ENCODE peak calls at places on chromosomes 2 and 18, in seven cellular contexts. One of them, this sample, is unnamed.
A peak's percentile ranks its signal among the peaks of the same experiment; 100 is the strongest.

GRCh38 chr2:24354899-24355298 is 5.4 kb downstream of the ITSN2 start:
- DNase-seq in ovary: no peak
- DNase-seq in CD8-positive, alpha-beta memory T cell: no peak
- DNase-seq in adrenal gland: no peak
- DNase-seq in mesendoderm: no peak
- DNase-seq in DND-41: no peak
- DNase-seq in tibial artery: no peak
- DNase-seq in this sample: no peak

GRCh38 chr2:60303685-60304084 is 249.8 kb downstream of the BCL11A start:
- DNase-seq in DND-41: no peak
- DNase-seq in ovary: no peak
- DNase-seq in tibial artery: no peak
- DNase-seq in mesendoderm: no peak
- DNase-seq in adrenal gland: no peak
- DNase-seq in CD8-positive, alpha-beta memory T cell: no peak
- DNase-seq in this sample: no peak

GRCh38 chr2:9336534-9337354 is 86.6 kb downstream of the ITGB1BP1 start:
- DNase-seq in tibial artery: no peak
- DNase-seq in mesendoderm: no peak
- DNase-seq in adrenal gland: peak; percentile 60
- DNase-seq in CD8-positive, alpha-beta memory T cell: no peak
- DNase-seq in ovary: no peak
- DNase-seq in DND-41: peak; percentile 34
- DNase-seq in this sample: no peak

GRCh38 chr18:76821875-76822509 is 365 bp upstream of the ZNF236 start:
- DNase-seq in mesendoderm: peak; percentile 48
- DNase-seq in CD8-positive, alpha-beta memory T cell: peak; percentile 71
- DNase-seq in tibial artery: peak; percentile 47
- DNase-seq in ovary: peak; percentile 80
- DNase-seq in adrenal gland: peak; percentile 72
- DNase-seq in DND-41: peak; percentile 67
- DNase-seq in this sample: peak; percentile 76

GRCh38 chr2:235666240-235666781 is 172.5 kb downstream of the AGAP1 start:
- DNase-seq in mesendoderm: peak; percentile 93
- DNase-seq in adrenal gland: no peak
- DNase-seq in DND-41: peak; percentile 64
- DNase-seq in CD8-positive, alpha-beta memory T cell: peak; percentile 43
- DNase-seq in tibial artery: no peak
- DNase-seq in ovary: no peak
- DNase-seq in this sample: no peak

GRCh38 chr18:47986724-47987455 is 56.4 kb upstream of the SMAD2 start:
- DNase-seq in adrenal gland: no peak
- DNase-seq in tibial artery: no peak
- DNase-seq in CD8-positive, alpha-beta memory T cell: no peak
- DNase-seq in mesendoderm: no peak
- DNase-seq in ovary: no peak
- DNase-seq in DND-41: no peak
- DNase-seq in this sample: no peak

GRCh38 chr2:226850024-226850423 is 14.2 kb downstream of the RHBDD1 start:
- DNase-seq in adrenal gland: no peak
- DNase-seq in DND-41: no peak
- DNase-seq in ovary: no peak
- DNase-seq in tibial artery: no peak
- DNase-seq in mesendoderm: no peak
- DNase-seq in CD8-positive, alpha-beta memory T cell: no peak
- DNase-seq in this sample: no peak

GRCh38 chr2:210477496-210477895 is 937 bp upstream of the LANCL1 start:
- DNase-seq in tibial artery: no peak
- DNase-seq in DND-41: peak; percentile 55
- DNase-seq in CD8-positive, alpha-beta memory T cell: no peak
- DNase-seq in mesendoderm: peak; percentile 83
- DNase-seq in adrenal gland: no peak
- DNase-seq in ovary: peak; percentile 36
- DNase-seq in this sample: no peak

GRCh38 chr2:20221169-20221938 is 3.6 kb downstream of the SDC1 start:
- DNase-seq in tibial artery: no peak
- DNase-seq in DND-41: no peak
- DNase-seq in mesendoderm: peak; percentile 67
- DNase-seq in ovary: no peak
- DNase-seq in CD8-positive, alpha-beta memory T cell: no peak
- DNase-seq in adrenal gland: no peak
- DNase-seq in this sample: no peak

GRCh38 chr2:29691386-29691950 is 229.9 kb downstream of the ALK start:
- DNase-seq in adrenal gland: no peak
- DNase-seq in CD8-positive, alpha-beta memory T cell: no peak
- DNase-seq in ovary: no peak
- DNase-seq in DND-41: no peak
- DNase-seq in tibial artery: no peak
- DNase-seq in mesendoderm: no peak
- DNase-seq in this sample: no peak

GRCh38 chr2:79993144-79993543 is 311.4 kb downstream of the LRRTM1 start:
- DNase-seq in DND-41: peak; percentile 75
- DNase-seq in adrenal gland: no peak
- DNase-seq in ovary: no peak
- DNase-seq in mesendoderm: no peak
- DNase-seq in CD8-positive, alpha-beta memory T cell: no peak
- DNase-seq in tibial artery: no peak
- DNase-seq in this sample: no peak

GRCh38 chr2:133286326-133286922 is 281.8 kb downstream of the NCKAP5 start:
- DNase-seq in DND-41: no peak
- DNase-seq in mesendoderm: peak; percentile 4
- DNase-seq in ovary: no peak
- DNase-seq in adrenal gland: no peak
- DNase-seq in CD8-positive, alpha-beta memory T cell: no peak
- DNase-seq in tibial artery: no peak
- DNase-seq in this sample: no peak

GRCh38 chr2:32910883-32911598 is 35.7 kb upstream of the LTBP1 start:
- DNase-seq in CD8-positive, alpha-beta memory T cell: no peak
- DNase-seq in DND-41: peak; percentile 7
- DNase-seq in adrenal gland: no peak
- DNase-seq in tibial artery: no peak
- DNase-seq in ovary: no peak
- DNase-seq in mesendoderm: no peak
- DNase-seq in this sample: no peak

DNA sequence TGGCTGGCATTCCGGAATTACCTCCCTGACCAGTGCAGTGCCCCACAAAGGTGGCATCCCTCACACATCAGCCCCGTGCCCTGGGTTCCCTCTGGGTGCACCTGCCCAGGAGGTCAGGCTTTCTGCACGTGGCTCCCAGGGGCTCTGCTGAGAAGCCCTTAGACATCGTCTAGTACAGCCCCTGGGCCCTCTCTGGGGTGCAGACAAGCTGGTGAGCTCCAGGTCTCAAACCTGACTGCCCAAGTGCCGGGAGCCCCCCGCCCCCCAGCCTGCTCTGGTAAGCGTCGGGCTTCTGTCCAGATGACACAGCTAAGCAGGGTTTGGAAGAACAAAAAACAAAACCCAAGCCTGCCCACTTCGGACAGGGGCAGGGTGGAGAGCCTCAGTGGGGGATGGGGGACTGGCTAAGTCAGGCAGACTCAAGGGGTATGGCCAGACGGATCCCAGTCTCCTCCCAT is 20.2 kb downstream of the TWIST2 start:
- DNase-seq in adrenal gland: peak; percentile 42
- DNase-seq in tibial artery: no peak
- DNase-seq in CD8-positive, alpha-beta memory T cell: no peak
- DNase-seq in mesendoderm: no peak
- DNase-seq in ovary: no peak
- DNase-seq in DND-41: no peak
- DNase-seq in this sample: peak; percentile 66
- H3K4me1 ChIP-seq in adrenal gland: peaks cover 13% of the 10 kb centered on the region
- H3K4me1 ChIP-seq in tibial artery: peaks cover 58% of the 10 kb centered on the region
- H3K4me1 ChIP-seq in CD8-positive, alpha-beta memory T cell: no peaks in the 10 kb centered on the region
- H3K4me1 ChIP-seq in mesendoderm: peaks cover 5% of the 10 kb centered on the region
- H3K4me1 ChIP-seq in ovary: peaks cover 48% of the 10 kb centered on the region
- H3K4me1 ChIP-seq in DND-41: no peaks in the 10 kb centered on the region
- H3K4me1 ChIP-seq in this sample: no peaks in the 10 kb centered on the region

GRCh38 chr2:181320638-181321037 is 136.5 kb upstream of the ITGA4 start:
- DNase-seq in CD8-positive, alpha-beta memory T cell: no peak
- DNase-seq in adrenal gland: no peak
- DNase-seq in ovary: no peak
- DNase-seq in tibial artery: no peak
- DNase-seq in DND-41: no peak
- DNase-seq in mesendoderm: no peak
- DNase-seq in this sample: no peak
- H3K4me1 ChIP-seq in CD8-positive, alpha-beta memory T cell: no peaks in the 10 kb centered on the region
- H3K4me1 ChIP-seq in adrenal gland: no peaks in the 10 kb centered on the region
- H3K4me1 ChIP-seq in ovary: no peaks in the 10 kb centered on the region
- H3K4me1 ChIP-seq in tibial artery: no peaks in the 10 kb centered on the region
- H3K4me1 ChIP-seq in DND-41: no peaks in the 10 kb centered on the region
- H3K4me1 ChIP-seq in mesendoderm: no peaks in the 10 kb centered on the region
- H3K4me1 ChIP-seq in this sample: no peaks in the 10 kb centered on the region

GRCh38 chr18:32427084-32427933 is 43.4 kb downstream of the GAREM1 start:
- DNase-seq in DND-41: no peak
- DNase-seq in adrenal gland: no peak
- DNase-seq in CD8-positive, alpha-beta memory T cell: no peak
- DNase-seq in ovary: no peak
- DNase-seq in mesendoderm: no peak
- DNase-seq in tibial artery: no peak
- DNase-seq in this sample: no peak

GRCh38 chr18:32422978-32423740 is 47.5 kb downstream of the GAREM1 start:
- DNase-seq in DND-41: no peak
- DNase-seq in CD8-positive, alpha-beta memory T cell: no peak
- DNase-seq in tibial artery: no peak
- DNase-seq in ovary: no peak
- DNase-seq in adrenal gland: no peak
- DNase-seq in mesendoderm: no peak
- DNase-seq in this sample: no peak

GRCh38 chr18:32424696-32425095 is 46.0 kb downstream of the GAREM1 start:
- DNase-seq in adrenal gland: no peak
- DNase-seq in tibial artery: no peak
- DNase-seq in ovary: no peak
- DNase-seq in mesendoderm: no peak
- DNase-seq in DND-41: no peak
- DNase-seq in CD8-positive, alpha-beta memory T cell: no peak
- DNase-seq in this sample: no peak

GRCh38 chr18:32422185-32422584 is 48.5 kb downstream of the GAREM1 start:
- DNase-seq in ovary: no peak
- DNase-seq in CD8-positive, alpha-beta memory T cell: no peak
- DNase-seq in mesendoderm: no peak
- DNase-seq in DND-41: no peak
- DNase-seq in tibial artery: no peak
- DNase-seq in adrenal gland: no peak
- DNase-seq in this sample: no peak

DNA sequence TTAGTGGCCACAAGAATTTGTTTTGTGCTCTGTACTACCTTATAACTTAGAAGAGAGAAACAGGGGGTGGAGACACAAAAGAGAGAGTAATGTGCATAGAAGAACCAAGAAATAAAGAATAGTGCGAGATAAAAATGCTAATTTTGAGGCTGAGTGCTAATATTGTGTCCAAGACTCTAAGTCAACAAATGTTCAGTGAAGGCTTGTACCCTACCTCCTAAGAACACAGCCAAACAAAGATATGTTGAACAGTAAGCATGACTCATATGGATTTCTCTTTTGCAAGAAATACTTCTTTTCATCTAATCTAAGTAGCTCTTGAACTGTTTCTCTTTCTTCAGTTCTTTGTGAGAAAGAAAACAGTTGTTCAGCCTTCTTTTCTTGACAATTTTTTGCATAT is 45.2 kb downstream of the GAREM1 start:
- DNase-seq in ovary: no peak
- DNase-seq in tibial artery: no peak
- DNase-seq in DND-41: no peak
- DNase-seq in mesendoderm: no peak
- DNase-seq in CD8-positive, alpha-beta memory T cell: no peak
- DNase-seq in adrenal gland: no peak
- DNase-seq in this sample: no peak
- H3K4me1 ChIP-seq in ovary: peaks cover 3% of the 10 kb centered on the region
- H3K4me1 ChIP-seq in tibial artery: peaks cover 6% of the 10 kb centered on the region
- H3K4me1 ChIP-seq in DND-41: no peaks in the 10 kb centered on the region
- H3K4me1 ChIP-seq in mesendoderm: no peaks in the 10 kb centered on the region
- H3K4me1 ChIP-seq in CD8-positive, alpha-beta memory T cell: no peaks in the 10 kb centered on the region
- H3K4me1 ChIP-seq in adrenal gland: peaks cover 72% of the 10 kb centered on the region
- H3K4me1 ChIP-seq in this sample: peaks cover 3% of the 10 kb centered on the region

GRCh38 chr2:187545238-187545751 is 8.9 kb downstream of the TFPI start:
- DNase-seq in DND-41: no peak
- DNase-seq in mesendoderm: no peak
- DNase-seq in CD8-positive, alpha-beta memory T cell: no peak
- DNase-seq in ovary: no peak
- DNase-seq in adrenal gland: no peak
- DNase-seq in tibial artery: no peak
- DNase-seq in this sample: no peak
- H3K4me1 ChIP-seq in DND-41: no peaks in the 10 kb centered on the region
- H3K4me1 ChIP-seq in mesendoderm: no peaks in the 10 kb centered on the region
- H3K4me1 ChIP-seq in CD8-positive, alpha-beta memory T cell: no peaks in the 10 kb centered on the region
- H3K4me1 ChIP-seq in ovary: no peaks in the 10 kb centered on the region
- H3K4me1 ChIP-seq in adrenal gland: peaks cover 22% of the 10 kb centered on the region
- H3K4me1 ChIP-seq in tibial artery: peaks cover 10% of the 10 kb centered on the region
- H3K4me1 ChIP-seq in this sample: no peaks in the 10 kb centered on the region

DNA sequence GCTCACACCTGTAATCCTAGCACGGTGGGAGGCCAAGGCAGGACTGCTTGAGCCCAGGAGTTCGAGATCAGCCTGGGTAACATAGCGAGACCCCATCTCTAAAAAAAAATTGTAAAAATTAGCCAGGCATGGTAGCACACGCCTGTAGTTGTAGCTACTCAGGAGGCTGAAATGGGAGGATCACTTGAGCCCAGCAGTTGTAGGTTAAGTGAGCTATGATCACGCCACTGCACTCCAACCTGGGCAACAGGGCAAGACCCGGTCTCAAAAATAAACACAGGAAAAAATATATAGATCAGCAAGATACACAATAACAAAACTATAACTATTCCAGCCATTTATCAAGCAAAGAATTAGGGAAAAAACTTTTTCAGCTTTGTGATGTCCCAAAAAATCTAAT is 3.0 kb downstream of the SF3B1 start:
- DNase-seq in tibial artery: no peak
- DNase-seq in ovary: no peak
- DNase-seq in CD8-positive, alpha-beta memory T cell: no peak
- DNase-seq in DND-41: no peak
- DNase-seq in adrenal gland: no peak
- DNase-seq in mesendoderm: no peak
- DNase-seq in this sample: no peak
- H3K4me1 ChIP-seq in tibial artery: peaks cover 61% of the 10 kb centered on the region
- H3K4me1 ChIP-seq in ovary: peaks cover 21% of the 10 kb centered on the region
- H3K4me1 ChIP-seq in CD8-positive, alpha-beta memory T cell: peaks cover 72% of the 10 kb centered on the region
- H3K4me1 ChIP-seq in DND-41: peaks cover 63% of the 10 kb centered on the region
- H3K4me1 ChIP-seq in adrenal gland: peaks cover 74% of the 10 kb centered on the region
- H3K4me1 ChIP-seq in mesendoderm: peaks cover 3% of the 10 kb centered on the region
- H3K4me1 ChIP-seq in this sample: peaks cover 9% of the 10 kb centered on the region

DNA sequence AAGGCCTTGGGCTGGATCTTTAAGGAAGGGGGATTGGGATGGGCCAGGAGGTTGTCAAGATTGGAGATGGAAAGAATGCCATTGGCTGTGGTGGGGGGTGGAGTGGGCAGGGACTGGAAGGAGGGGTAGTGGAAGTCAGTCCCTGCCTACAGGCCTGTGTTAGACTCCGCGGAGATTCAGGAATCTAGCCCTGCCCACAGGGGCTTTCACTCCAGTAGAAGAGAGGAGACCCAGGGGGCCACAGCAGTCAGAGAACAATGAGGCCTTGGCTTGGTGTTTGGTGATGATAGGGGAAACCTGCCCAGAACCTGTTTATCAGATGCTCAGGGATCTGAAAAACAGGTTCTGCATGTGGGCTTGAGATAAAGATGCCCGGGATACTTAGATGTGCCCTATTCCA is 6.1 kb downstream of the STEAP3 start:
- DNase-seq in ovary: no peak
- DNase-seq in adrenal gland: no peak
- DNase-seq in mesendoderm: peak; percentile 53
- DNase-seq in CD8-positive, alpha-beta memory T cell: no peak
- DNase-seq in tibial artery: no peak
- DNase-seq in DND-41: no peak
- DNase-seq in this sample: no peak
- H3K4me1 ChIP-seq in ovary: no peaks in the 10 kb centered on the region
- H3K4me1 ChIP-seq in adrenal gland: peaks cover 4% of the 10 kb centered on the region
- H3K4me1 ChIP-seq in mesendoderm: no peaks in the 10 kb centered on the region
- H3K4me1 ChIP-seq in CD8-positive, alpha-beta memory T cell: no peaks in the 10 kb centered on the region
- H3K4me1 ChIP-seq in tibial artery: peaks cover 4% of the 10 kb centered on the region
- H3K4me1 ChIP-seq in DND-41: no peaks in the 10 kb centered on the region
- H3K4me1 ChIP-seq in this sample: no peaks in the 10 kb centered on the region

GRCh38 chr2:96243843-96244242 is 22.0 kb downstream of the TMEM127 start:
- DNase-seq in DND-41: no peak
- DNase-seq in CD8-positive, alpha-beta memory T cell: no peak
- DNase-seq in tibial artery: no peak
- DNase-seq in adrenal gland: no peak
- DNase-seq in mesendoderm: no peak
- DNase-seq in ovary: no peak
- DNase-seq in this sample: no peak
- H3K4me1 ChIP-seq in DND-41: no peaks in the 10 kb centered on the region
- H3K4me1 ChIP-seq in CD8-positive, alpha-beta memory T cell: peaks cover 40% of the 10 kb centered on the region
- H3K4me1 ChIP-seq in tibial artery: no peaks in the 10 kb centered on the region
- H3K4me1 ChIP-seq in adrenal gland: peaks cover 36% of the 10 kb centered on the region
- H3K4me1 ChIP-seq in mesendoderm: no peaks in the 10 kb centered on the region
- H3K4me1 ChIP-seq in ovary: no peaks in the 10 kb centered on the region
- H3K4me1 ChIP-seq in this sample: no peaks in the 10 kb centered on the region